ENCODE peak calls at places on chromosomes 1 and 21, in seven cellular contexts. L is heart left ventricle; Q is heart right ventricle; K is cardiac muscle cell; H is CD8-positive, alpha-beta T cell; U is H1; V is OCI-LY7. E is an unnamed sample.

GRCh38 chr1:60963167-60963909 is 119.0 kb upstream of the NFIA start:
- DNase-seq in V (no peak), U (no peak), H (no peak), K (no peak), L (no peak), Q (no peak), E (no peak)

GRCh38 chr21:42868196-42868595 is 11.1 kb downstream of the WDR4 start:
- DNase-seq in U (no peak), L (no peak), H (no peak), V (no peak), K (no peak), Q (no peak), E (peak; percentile 27)

GRCh38 chr1:45516465-45516864 is 5.2 kb downstream of the PRDX1 start:
- DNase-seq in L (no peak), V (no peak), K (no peak), U (no peak), Q (no peak), H (no peak), E (no peak)

GRCh38 chr1:153431002-153431401 is 14.7 kb downstream of the S100A7A start:
- DNase-seq in Q (no peak), V (no peak), H (no peak), K (no peak), L (no peak), U (no peak), E (no peak)

GRCh38 chr1:55064071-55064581 is 24.8 kb downstream of the PCSK9 start:
- DNase-seq in L (no peak), K (no peak), U (no peak), V (peak; percentile 51), Q (no peak), H (no peak), E (no peak)

GRCh38 chr1:207261971-207262370 is 59.5 kb upstream of the CD55 start:
- DNase-seq in L (no peak), U (no peak), H (no peak), Q (no peak), K (no peak), V (no peak), E (no peak)

GRCh38 chr1:8061210-8061609 is 35.1 kb upstream of the ERRFI1 start:
- DNase-seq in K (no peak), U (no peak), L (no peak), Q (no peak), V (no peak), H (no peak), E (peak; percentile 66)

GRCh38 chr1:53449026-53449425 is 10.2 kb upstream of the DMRTB1 start:
- DNase-seq in V (no peak), L (no peak), Q (no peak), U (no peak), H (no peak), K (no peak), E (no peak)

GRCh38 chr1:184433928-184434502 is 47.2 kb downstream of the C1orf21 start:
- DNase-seq in K (no peak), H (no peak), L (no peak), V (no peak), Q (no peak), U (no peak), E (no peak)

GRCh38 chr1:63027176-63027575 is 243.2 kb downstream of the ATG4C start:
- DNase-seq in Q (no peak), L (no peak), K (no peak), H (no peak), U (no peak), V (no peak), E (no peak)

GRCh38 chr1:224052767-224053166 is 61.1 kb upstream of the FBXO28 start:
- DNase-seq in V (no peak), H (no peak), Q (no peak), U (no peak), L (no peak), K (no peak), E (no peak)

GRCh38 chr21:42513151-42513984 is at the start of gene SLC37A1:
- DNase-seq in V (peak; percentile 61), Q (peak; percentile 42), K (peak; percentile 51), L (peak; percentile 30), U (no peak), H (peak; percentile 25), E (no peak)

GRCh38 chr1:90574692-90575370 is 142.3 kb downstream of the BARHL2 start:
- DNase-seq in K (no peak), Q (no peak), V (no peak), H (no peak), L (no peak), U (no peak), E (no peak)

GRCh38 chr1:109873278-109874175 is 37.1 kb upstream of the CSF1 start:
- DNase-seq in K (no peak), Q (no peak), L (no peak), U (no peak), V (no peak), H (no peak), E (no peak)

GRCh38 chr1:203128691-203129500 is 1.4 kb downstream of the ADORA1 start:
- DNase-seq in L (no peak), K (no peak), V (no peak), H (no peak), Q (no peak), U (no peak), E (peak; percentile 15)

GRCh38 chr1:155648207-155649147 is 38.5 kb downstream of the MSTO1 start:
- DNase-seq in V (peak; percentile 20), U (peak; percentile 15), H (no peak), L (no peak), K (peak; percentile 17), Q (no peak), E (no peak)

GRCh38 chr21:46556802-46557201 is 48.1 kb downstream of the S100B start:
- DNase-seq in U (no peak), K (no peak), Q (no peak), H (no peak), V (no peak), L (no peak), E (no peak)

GRCh38 chr1:206905295-206906164 is 8.3 kb downstream of the IL24 start:
- DNase-seq in H (no peak), V (peak; percentile 70), U (no peak), K (no peak), L (no peak), Q (no peak), E (no peak)

DNA sequence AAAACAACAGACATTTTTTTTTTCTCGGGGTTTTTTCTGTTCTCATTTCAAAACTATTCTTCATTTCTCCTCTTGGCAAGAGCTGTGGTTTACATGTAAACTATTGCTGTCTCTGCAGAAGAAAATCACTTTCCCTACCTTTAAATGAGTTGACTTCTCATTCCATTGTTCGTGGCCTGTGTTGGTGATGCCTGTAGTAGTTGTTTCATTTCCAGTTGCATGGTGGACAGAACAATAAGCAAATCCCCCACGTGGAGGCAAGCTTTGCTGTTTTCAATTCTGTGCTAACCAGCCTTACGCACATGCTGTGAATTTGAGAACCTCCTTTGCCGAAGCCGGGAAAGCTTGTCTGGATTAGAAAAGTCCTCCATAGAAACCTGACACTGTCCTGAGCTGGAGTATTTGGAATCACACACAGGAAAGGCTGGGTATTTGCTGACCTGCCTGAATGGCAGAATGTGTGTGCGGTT is 26.2 kb upstream of the MAP3K7CL start:
- DNase-seq in V (no peak), H (no peak), L (no peak), K (no peak), Q (no peak), U (no peak), E (no peak)
- TF ChIP-seq CTCF in V (no peak), H (no peak), L (no peak), K (no peak), Q (no peak), U (no peak), E (no peak)

DNA sequence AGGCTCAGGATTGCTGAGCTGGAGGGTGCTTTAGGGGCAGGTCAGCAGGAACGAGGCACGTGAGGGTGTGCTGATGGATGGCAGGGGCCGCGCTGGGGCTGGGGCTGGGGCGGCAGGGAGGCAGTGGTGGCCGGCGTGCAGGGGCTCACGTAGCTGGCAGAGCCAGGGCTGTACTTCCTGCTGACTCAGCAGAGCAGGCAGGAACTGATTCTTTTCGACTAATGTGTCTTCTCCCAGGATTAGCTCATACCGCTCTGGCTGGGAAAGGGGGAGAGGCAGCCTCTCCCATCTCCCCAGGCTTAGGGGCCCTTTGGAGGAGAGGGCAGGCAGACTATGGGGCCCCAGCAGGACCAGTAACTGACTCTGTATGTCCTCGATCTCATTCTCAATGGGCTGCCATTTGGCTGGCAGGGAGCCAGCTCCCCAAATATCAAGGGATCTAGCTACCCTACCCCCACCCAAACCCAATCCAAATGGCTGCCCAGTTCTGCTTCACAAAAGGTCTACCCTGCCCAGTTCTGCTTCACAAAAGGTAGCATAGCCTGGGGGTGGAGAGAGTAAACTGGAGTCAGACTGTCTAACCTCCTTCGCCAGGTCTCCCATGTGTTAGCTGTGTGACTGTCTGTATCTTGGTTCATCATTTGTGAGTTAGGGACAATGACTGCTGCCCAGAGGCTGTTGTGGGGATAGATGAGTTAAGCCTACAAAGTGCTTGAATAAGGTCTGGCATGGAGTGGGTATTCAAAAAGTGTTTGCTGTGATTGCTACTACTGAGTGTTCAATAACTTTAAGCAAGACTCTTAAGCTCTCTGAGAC is 100.1 kb upstream of the SLC2A1 start:
- DNase-seq in Q (no peak), K (peak; percentile 38), V (no peak), H (no peak), U (no peak), L (no peak), E (no peak)
- H3K27ac ChIP-seq in Q (no peak overlapping the region), K (peak overlapping the region; percentile 38), V (no peak overlapping the region), H (no peak overlapping the region), U (no peak overlapping the region), L (no peak overlapping the region), E (no peak overlapping the region)

GRCh38 chr1:112904071-112904830 is 51.7 kb downstream of the SLC16A1 start:
- DNase-seq in H (peak; percentile 2), Q (no peak), U (no peak), K (no peak), V (no peak), L (no peak), E (no peak)

GRCh38 chr1:112905420-112906154 is 50.4 kb downstream of the SLC16A1 start:
- DNase-seq in Q (no peak), V (no peak), L (peak; percentile 54), K (no peak), H (no peak), U (no peak), E (peak; percentile 26)

GRCh38 chr1:112909847-112910246 is 46.1 kb downstream of the SLC16A1 start:
- DNase-seq in L (no peak), U (no peak), K (no peak), Q (no peak), H (no peak), V (no peak), E (no peak)

GRCh38 chr1:112904831-112905227 is 51.2 kb downstream of the SLC16A1 start:
- DNase-seq in K (no peak), Q (no peak), V (no peak), H (no peak), L (no peak), U (no peak), E (no peak)

GRCh38 chr1:112906155-112906698 is 49.8 kb downstream of the SLC16A1 start:
- DNase-seq in V (no peak), H (no peak), U (no peak), L (no peak), K (no peak), Q (no peak), E (no peak)
- TF ChIP-seq CTCF in V (no peak), H (no peak), U (no peak), L (no peak), K (no peak), Q (no peak), E (no peak)

GRCh38 chr1:112357467-112357866 is 38.5 kb upstream of the CTTNBP2NL start:
- DNase-seq in V (no peak), U (no peak), Q (no peak), H (no peak), L (no peak), K (no peak), E (no peak)
- H3K27ac ChIP-seq in V (no peak overlapping the region), U (no peak overlapping the region), Q (no peak overlapping the region), H (no peak overlapping the region), L (no peak overlapping the region), K (no peak overlapping the region), E (no peak overlapping the region)